ENCODE peak calls at places on chromosome 10, in nine cellular contexts. J is cardiac fibroblast, C is fibroblast of pulmonary artery, Q is AG09319, E is NB4, G is astrocyte, N is OCI-LY7, Z is WERI-Rb-1, A is mucosa of descending colon. O is an unnamed sample.

GRCh38 chr10:77716943-77717735 is 79.5 kb upstream of the KCNMA1 start:
- DNase-seq in Q (no peak), N (no peak), E (no peak), J (no peak), Z (no peak), A (no peak), G (peak; percentile 43), C (no peak), O (no peak)

GRCh38 chr10:87860156-87860795 is 3.1 kb downstream of the KLLN start:
- DNase-seq in C (peak; percentile 76), A (no peak), Q (no peak), N (peak; percentile 84), J (peak; percentile 76), G (peak; percentile 46), E (peak; percentile 88), Z (peak; percentile 29), O (no peak)

GRCh38 chr10:48240196-48240595 is 34.3 kb downstream of the FRMPD2 start:
- DNase-seq in J (no peak), A (no peak), E (no peak), Q (no peak), G (no peak), C (no peak), Z (no peak), N (no peak), O (no peak)

GRCh38 chr10:111077715-111078504 is 1.1 kb downstream of the ADRA2A start:
- DNase-seq in N (no peak), E (no peak), C (peak; percentile 10), Q (no peak), Z (no peak), J (peak; percentile 7), G (no peak), A (peak; percentile 33), O (no peak)

GRCh38 chr10:110553905-110554304 is 13.6 kb upstream of the SMC3 start:
- DNase-seq in Z (no peak), E (no peak), Q (no peak), J (no peak), G (no peak), N (no peak), A (no peak), C (no peak), O (no peak)

GRCh38 chr10:79266543-79267312 is 80.5 kb upstream of the PPIF start:
- DNase-seq in C (peak; percentile 93), E (peak; percentile 98), J (peak; percentile 95), G (peak; percentile 91), A (no peak), N (peak; percentile 45), Z (no peak), Q (peak; percentile 56), O (peak; percentile 89)

GRCh38 chr10:33109384-33109783 is 151.4 kb upstream of the ITGB1 start:
- DNase-seq in A (no peak), J (no peak), G (no peak), E (no peak), Z (no peak), C (no peak), N (no peak), Q (no peak), O (no peak)

GRCh38 chr10:92655426-92655825 is 34.3 kb upstream of the HHEX start:
- DNase-seq in Q (no peak), N (no peak), J (no peak), E (no peak), C (no peak), A (no peak), Z (no peak), G (no peak), O (no peak)

GRCh38 chr10:73110345-73110849 is at the start of gene NUDT13:
- DNase-seq in N (no peak), E (peak; percentile 94), C (peak; percentile 84), G (peak; percentile 66), J (peak; percentile 84), A (peak; percentile 86), Z (no peak), Q (no peak), O (peak; percentile 71)

DNA sequence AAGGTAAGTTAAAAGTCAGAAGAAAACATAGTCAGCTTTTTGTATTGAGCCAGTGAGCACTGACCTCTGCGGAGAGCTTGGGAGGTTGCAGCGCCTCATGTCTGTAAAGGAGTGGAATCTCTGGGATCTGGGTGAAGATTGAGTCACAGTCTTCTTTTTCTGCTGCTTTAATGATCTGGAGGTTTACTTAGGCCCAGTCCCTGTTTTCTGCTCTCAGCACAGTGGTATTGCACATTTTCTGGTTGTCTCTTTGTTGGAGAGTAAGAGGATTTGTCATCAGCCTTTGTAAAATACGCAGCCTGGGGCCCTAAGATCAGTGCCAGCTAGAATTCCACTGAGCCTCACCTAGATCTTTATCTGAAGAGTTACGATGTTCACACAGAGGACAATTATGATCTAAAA is 58.3 kb upstream of the GJD4 start:
- DNase-seq in A (no peak), C (peak; percentile 35), J (peak; percentile 79), E (no peak), Z (no peak), G (peak; percentile 93), Q (no peak), N (no peak), O (no peak)
- TF ChIP-seq CTCF in A (no peak), C (peak; percentile 6), J (peak; percentile 15), E (no peak), Z (peak; percentile 20), G (peak; percentile 35), Q (no peak), N (no peak), O (no peak)

GRCh38 chr10:12214763-12215218 is 18.8 kb downstream of the CDC123 start:
- DNase-seq in A (peak; percentile 56), J (peak; percentile 73), Q (peak; percentile 44), N (peak; percentile 76), E (peak; percentile 56), G (no peak), C (peak; percentile 72), Z (no peak), O (no peak)
- TF ChIP-seq CTCF in A (no peak), J (peak; percentile 62), Q (peak; percentile 62), N (peak; percentile 100), E (peak; percentile 35), G (peak; percentile 79), C (peak; percentile 64), Z (no peak), O (peak; percentile 57)

GRCh38 chr10:122939819-122940543 is 14.0 kb downstream of the C10orf88 start:
- DNase-seq in Z (no peak), Q (peak; percentile 10), E (no peak), G (peak; percentile 64), N (no peak), J (peak; percentile 81), C (peak; percentile 79), A (no peak), O (no peak)
- TF ChIP-seq CTCF in Z (no peak), Q (no peak), E (no peak), G (no peak), N (no peak), J (no peak), C (no peak), A (no peak), O (no peak)

DNA sequence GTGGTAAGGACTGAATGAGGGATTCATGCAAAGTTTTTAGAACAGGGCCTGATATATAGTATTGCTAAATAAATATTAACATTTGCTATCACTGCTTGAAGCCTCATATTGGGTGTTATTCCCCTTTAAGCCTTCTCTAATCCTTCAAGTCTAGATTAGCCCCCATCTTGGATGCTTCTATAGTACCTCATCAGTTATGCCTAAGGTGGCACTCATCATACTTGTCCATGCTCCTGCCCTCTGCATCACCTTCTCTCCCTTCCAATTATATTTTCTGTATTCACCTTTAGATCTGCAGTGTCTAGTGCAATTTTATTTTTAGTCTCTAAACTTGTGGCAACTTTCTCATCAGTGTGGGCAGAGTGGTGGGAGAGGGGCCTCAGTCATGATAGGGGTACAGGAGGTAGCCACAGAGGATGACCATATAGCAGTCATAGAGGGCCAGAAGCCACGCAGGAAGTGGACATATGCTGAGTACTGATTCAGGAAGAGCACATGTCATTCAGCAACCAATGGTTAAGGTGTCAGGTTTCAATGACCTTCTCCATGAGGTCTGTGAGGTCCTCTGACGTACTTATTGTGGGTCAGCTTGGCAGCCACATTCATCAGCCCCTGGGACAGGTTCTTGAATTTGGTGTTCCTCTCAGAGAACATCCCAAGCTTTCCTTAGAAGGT is 2.5 kb downstream of the ENTPD1 start:
- DNase-seq in N (peak; percentile 49), A (no peak), E (peak; percentile 64), Q (no peak), G (no peak), J (no peak), C (no peak), Z (no peak), O (no peak)
- TF ChIP-seq CTCF in N (no peak), A (no peak), E (no peak), Q (no peak), G (no peak), J (no peak), C (no peak), Z (no peak), O (no peak)

DNA sequence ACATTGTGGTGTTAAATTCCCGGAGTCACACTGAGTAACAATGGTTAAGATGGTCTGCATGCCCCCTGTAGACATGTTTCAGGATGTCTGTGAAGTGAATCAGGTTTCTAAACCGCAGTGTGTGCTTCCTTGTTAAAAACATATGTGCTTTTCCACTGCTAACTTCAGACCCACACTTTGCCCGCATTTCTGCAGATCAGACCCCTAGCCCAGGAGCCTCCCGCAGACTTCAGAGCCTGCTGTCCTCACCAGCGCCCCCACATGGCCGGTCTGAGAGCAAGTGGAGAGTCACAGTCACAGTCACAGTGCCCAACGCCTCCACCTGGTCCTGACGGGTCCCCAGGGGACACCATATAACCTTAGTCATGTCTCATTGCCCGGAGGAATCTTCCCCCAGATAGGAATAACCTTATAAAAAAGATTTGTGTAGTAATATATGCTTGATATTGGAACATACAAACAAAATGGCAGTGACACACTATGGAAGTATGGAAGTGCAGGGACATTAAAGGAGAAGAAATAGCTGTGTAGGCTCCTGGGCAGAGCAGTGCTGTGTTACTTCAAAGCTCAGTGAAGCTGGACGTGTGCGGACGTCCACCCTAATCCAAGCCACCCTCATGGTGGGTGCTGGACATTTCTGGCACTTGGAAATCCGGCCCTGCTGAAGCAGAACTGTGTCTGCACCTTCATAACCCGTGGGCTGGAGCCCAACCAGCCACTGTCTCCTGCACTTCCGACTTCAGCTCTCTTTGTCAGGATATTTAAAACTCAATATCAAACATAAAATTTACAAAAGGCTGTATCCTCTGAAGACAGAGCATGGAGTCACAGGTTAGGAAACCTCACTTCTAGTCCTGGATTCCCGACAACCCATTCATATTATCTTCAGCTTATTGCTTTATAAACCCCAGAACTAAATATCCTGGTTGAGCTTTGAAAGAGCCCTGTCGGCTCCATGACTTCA is 29.0 kb downstream of the GSTO2 start:
- DNase-seq in Z (peak; percentile 65), J (peak; percentile 74), A (no peak), E (peak; percentile 61), N (peak; percentile 41), C (peak; percentile 59), G (peak; percentile 92), Q (no peak), O (no peak)
- TF ChIP-seq CTCF in Z (peak; percentile 68), J (peak; percentile 73), A (no peak), E (peak; percentile 72), N (peak; percentile 78), C (peak; percentile 60), G (peak; percentile 71), Q (peak; percentile 48), O (no peak)